ENCODE peak calls at places on chromosomes 11 and 22, in five cellular contexts. E is prostate gland, J is PC-9, N is body of pancreas, K is left ventricle myocardium inferior. Z is an unnamed sample.

GRCh38 chr11:128207861-128208321 is 379.5 kb downstream of the ETS1 start:
- DNase-seq in E (no peak), K (no peak), N (no peak), J (peak), Z (no peak)

GRCh38 chr11:82406611-82407010 is 327.1 kb downstream of the FAM181B start:
- DNase-seq in N (no peak), E (no peak), J (no peak), K (no peak), Z (no peak)

GRCh38 chr22:40818192-40818746 is 877 bp downstream of the SLC25A17 start:
- DNase-seq in N (no peak), J (no peak), K (no peak), E (no peak), Z (no peak)

GRCh38 chr11:120136356-120136755 is 1.6 kb downstream of the TRIM29 start:
- DNase-seq in K (no peak), E (peak), J (no peak), N (peak), Z (no peak)

GRCh38 chr11:113859665-113860064 is 15.7 kb downstream of the USP28 start:
- DNase-seq in J (no peak), K (no peak), N (no peak), E (peak), Z (no peak)

GRCh38 chr11:63882555-63883242 is 34.3 kb downstream of the RCOR2 start:
- DNase-seq in N (no peak), E (no peak), J (no peak), K (peak), Z (no peak)

GRCh38 chr11:69369210-69369609 is 75.3 kb downstream of the MYEOV start:
- DNase-seq in J (no peak), K (no peak), N (no peak), E (no peak), Z (no peak)

GRCh38 chr22:43889366-43890253 is 2.2 kb downstream of the PNPLA5 start:
- DNase-seq in E (no peak), K (no peak), J (peak), N (no peak), Z (no peak)

GRCh38 chr11:70799386-70799785 is 401.1 kb downstream of the CTTN start:
- DNase-seq in K (no peak), J (no peak), N (no peak), E (no peak), Z (no peak)

GRCh38 chr11:83971063-83971462 is 684.9 kb upstream of the CCDC90B start:
- DNase-seq in E (no peak), J (no peak), N (peak), K (no peak), Z (no peak)

GRCh38 chr11:125489166-125489565 is 6.9 kb downstream of the FEZ1 start:
- DNase-seq in E (no peak), N (no peak), K (no peak), J (no peak), Z (no peak)

GRCh38 chr11:3626250-3626960 is 15.4 kb downstream of the ART5 start:
- DNase-seq in J (no peak), N (no peak), E (no peak), K (peak), Z (no peak)

GRCh38 chr11:100978442-100978841 is 151.2 kb downstream of the PGR start:
- DNase-seq in K (no peak), J (no peak), N (no peak), E (no peak), Z (no peak)

GRCh38 chr11:46594785-46595184 is 962 bp upstream of the AMBRA1 start:
- DNase-seq in J (no peak), K (no peak), N (no peak), E (no peak), Z (no peak)

GRCh38 chr11:64233913-64234839 is at the start of gene VEGFB:
- DNase-seq in K (peak), E (peak), J (no peak), N (peak), Z (no peak)

GRCh38 chr11:36213050-36213840 is 76.0 kb downstream of the COMMD9 start:
- DNase-seq in E (no peak), J (no peak), K (no peak), N (no peak), Z (no peak)

GRCh38 chr22:41966607-41967240 is 2.5 kb upstream of the SEPTIN3 start:
- DNase-seq in J (peak), E (peak), K (no peak), N (peak), Z (no peak)

DNA sequence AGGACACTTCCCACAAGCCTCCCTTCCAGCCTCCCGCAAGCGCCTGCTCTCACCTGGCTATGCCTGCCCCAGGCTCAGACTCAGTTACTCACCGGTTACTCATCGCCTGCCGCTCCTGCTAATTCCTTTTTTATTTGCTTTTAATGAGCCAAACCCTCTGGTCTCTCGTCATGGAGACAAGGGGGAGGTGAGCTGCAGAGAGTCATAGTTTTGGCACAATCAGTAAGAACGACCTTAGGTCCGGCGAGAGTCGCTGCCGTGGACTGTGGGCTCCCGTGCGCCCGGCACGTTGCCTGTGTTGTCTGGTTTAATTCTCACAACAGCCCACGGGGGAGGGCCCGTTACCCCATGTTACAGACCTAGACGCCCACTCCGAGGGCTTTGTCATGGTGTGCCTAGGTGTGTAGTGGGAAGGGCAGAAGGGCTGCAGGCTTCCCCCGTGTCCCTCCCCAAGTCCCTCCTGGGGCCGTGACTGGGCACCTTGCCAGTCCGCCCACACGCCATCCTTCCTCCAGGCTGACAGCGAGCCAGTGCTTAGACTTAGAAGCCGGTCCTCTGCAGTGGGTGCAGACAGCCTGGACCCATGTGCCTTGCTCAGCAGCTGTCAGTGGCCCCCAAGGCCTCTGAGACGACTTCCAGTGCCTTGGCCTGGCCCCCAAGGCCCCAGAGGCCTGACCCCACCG is 42.2 kb downstream of the WNT7B start:
- DNase-seq in N (peak), E (no peak), K (no peak), J (peak), Z (no peak)
- H3K4me3 ChIP-seq in N (no peak), E (no peak), K (no peak), J (peak), Z (no peak)

DNA sequence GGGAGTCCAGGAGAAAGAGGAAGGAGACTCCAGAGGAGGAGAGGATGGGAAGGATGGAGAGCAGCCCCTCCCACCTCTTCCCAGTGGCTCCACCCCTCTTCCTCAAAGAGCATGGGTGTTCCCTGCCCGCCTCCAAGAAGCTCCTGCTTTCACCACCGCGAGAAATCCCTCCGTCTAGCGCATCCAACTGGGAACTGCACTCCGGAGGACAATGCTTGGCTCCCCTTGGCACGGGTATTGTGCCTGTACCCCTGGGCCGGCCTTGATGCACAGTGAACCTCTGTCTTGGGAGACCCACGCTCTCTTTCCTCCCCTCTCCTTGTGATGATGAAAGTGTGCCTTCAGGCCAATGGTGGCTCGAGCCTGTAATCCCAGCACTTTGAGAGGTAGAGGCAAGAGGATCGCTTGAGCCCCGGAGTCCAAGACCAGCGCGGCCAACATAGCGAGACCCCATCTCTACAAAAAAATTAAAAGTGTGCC is 14.9 kb upstream of the ADA2 start:
- DNase-seq in K (no peak), E (no peak), N (no peak), J (peak), Z (no peak)
- TF ChIP-seq CTCF in K (no peak), E (no peak), N (no peak), J (no peak), Z (no peak)

GRCh38 chr11:65290448-65291165 is 24.1 kb upstream of the CDC42EP2 start:
- DNase-seq in N (peak), E (no peak), K (peak), J (peak), Z (no peak)
- H3K4me3 ChIP-seq in N (no peak), E (no peak), K (peak), J (no peak), Z (no peak)

DNA sequence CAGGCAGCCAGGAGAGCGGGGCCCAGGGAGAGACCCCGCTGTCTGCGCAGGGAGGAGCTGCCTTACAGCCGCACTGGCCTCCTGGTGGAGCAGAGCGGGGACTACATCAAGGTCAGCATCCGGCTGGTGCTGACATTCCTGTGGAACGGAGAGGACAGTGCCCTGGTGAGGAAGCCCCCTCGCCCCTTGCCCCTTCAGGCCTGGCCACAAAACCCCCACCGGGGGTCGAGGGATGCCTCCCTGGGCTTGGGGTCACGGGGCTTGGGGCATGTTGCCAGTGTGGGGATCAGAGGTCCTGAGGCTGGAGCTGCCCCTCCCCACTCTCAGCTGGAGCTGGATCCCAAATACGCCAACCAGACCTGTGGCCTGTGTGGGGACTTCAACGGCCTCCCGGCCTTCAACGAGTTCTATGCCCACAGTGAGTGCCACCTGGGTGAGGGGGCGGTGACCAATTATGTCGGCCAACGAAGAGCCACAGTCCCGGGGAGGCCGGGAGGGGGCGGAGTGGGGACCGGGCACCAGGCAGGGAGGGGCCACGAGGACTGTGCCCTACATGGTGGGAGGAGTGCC is 4.2 kb downstream of the MUC5B start:
- DNase-seq in E (no peak), N (peak), J (no peak), K (no peak), Z (no peak)
- TF ChIP-seq CTCF in E (no peak), N (no peak), J (no peak), K (no peak), Z (peak)

GRCh38 chr11:19350093-19350665 is 109.4 kb upstream of the E2F8 start:
- DNase-seq in K (no peak), N (no peak), J (no peak), E (no peak), Z (no peak)

GRCh38 chr11:19352736-19353110 is 112.0 kb upstream of the E2F8 start:
- DNase-seq in K (no peak), N (no peak), E (no peak), J (no peak), Z (no peak)

GRCh38 chr11:19353287-19353686 is 112.5 kb upstream of the E2F8 start:
- DNase-seq in K (no peak), J (no peak), N (no peak), E (no peak), Z (no peak)

GRCh38 chr11:19351426-19351825 is 110.7 kb upstream of the E2F8 start:
- DNase-seq in K (no peak), E (no peak), N (no peak), J (no peak), Z (no peak)

GRCh38 chr11:19352072-19352735 is 111.5 kb upstream of the E2F8 start:
- DNase-seq in E (no peak), J (no peak), K (no peak), N (no peak), Z (no peak)
- H3K4me3 ChIP-seq in E (no peak), J (no peak), K (no peak), N (no peak), Z (no peak)

Z was measured in LNCaP clone FGC.